ENCODE peak calls at places on chromosome 5, in four cellular contexts. G is NCI-H1694; K is stimulated activated CD4-positive, alpha-beta T cell treated with anti-CD3 and anti-CD28 coated beads, Interleukin-1b, Interleukin-23, amount 100 ng/mL, for 4 hours; O is astrocyte of the cerebellum. W is an unnamed sample.

GRCh38 chr5:16774806-16775205 is 158.0 kb upstream of the RETREG1 start:
- DNase-seq in O (no peak), G (no peak), K (no peak), W (no peak)

GRCh38 chr5:142512680-142513042 is 173.2 kb downstream of the FGF1 start:
- DNase-seq in G (no peak), O (no peak), K (no peak), W (peak; percentile 63)

GRCh38 chr5:177220576-177220975 is 82.9 kb downstream of the RAB24 start:
- DNase-seq in O (no peak), G (no peak), K (no peak), W (no peak)

GRCh38 chr5:40033411-40033810 is 608.6 kb upstream of the DAB2 start:
- DNase-seq in K (peak; percentile 3), G (no peak), O (no peak), W (no peak)

GRCh38 chr5:57613726-57614125 is 131.1 kb upstream of the ACTBL2 start:
- DNase-seq in G (no peak), K (no peak), O (no peak), W (no peak)

GRCh38 chr5:101260857-101261256 is 357.8 kb upstream of the ST8SIA4 start:
- DNase-seq in G (no peak), K (no peak), O (no peak), W (no peak)

GRCh38 chr5:170429014-170429413 is 39.8 kb upstream of the KCNMB1 start:
- DNase-seq in G (no peak), K (no peak), O (no peak), W (no peak)

GRCh38 chr5:139181835-139182452 is 16.2 kb downstream of the SIL1 start:
- DNase-seq in K (no peak), O (no peak), G (no peak), W (no peak)

GRCh38 chr5:31809037-31809910 is 170.3 kb downstream of the PDZD2 start:
- DNase-seq in G (peak; percentile 51), O (peak; percentile 66), K (no peak), W (peak; percentile 38)

GRCh38 chr5:71932131-71932635 is 175.1 kb upstream of the MAP1B start:
- DNase-seq in G (no peak), O (no peak), K (no peak), W (peak; percentile 2)

GRCh38 chr5:105632043-105632442 is 2038.7 kb downstream of the EFNA5 start:
- DNase-seq in G (no peak), K (no peak), O (no peak), W (no peak)

GRCh38 chr5:39461007-39461682 is 36.4 kb upstream of the DAB2 start:
- DNase-seq in K (no peak), G (no peak), O (no peak), W (no peak)

GRCh38 chr5:142474426-142474825 is 149.6 kb upstream of the SPRY4 start:
- DNase-seq in G (no peak), K (no peak), O (no peak), W (no peak)

GRCh38 chr5:131324311-131324710 is 60.5 kb downstream of the CDC42SE2 start:
- DNase-seq in O (no peak), K (no peak), G (no peak), W (no peak)

GRCh38 chr5:176796411-176796810 is 13.9 kb upstream of the UNC5A start:
- DNase-seq in G (no peak), O (no peak), K (no peak), W (no peak)

GRCh38 chr5:112933651-112934365 is 11.8 kb upstream of the REEP5 start:
- DNase-seq in G (no peak), K (no peak), O (no peak), W (no peak)

GRCh38 chr5:60883229-60883628 is 39.2 kb upstream of the ELOVL7 start:
- DNase-seq in K (no peak), O (no peak), G (peak; percentile 25), W (no peak)

GRCh38 chr5:78056901-78057514 is 237.5 kb downstream of the AP3B1 start:
- DNase-seq in G (peak; percentile 0), K (no peak), O (no peak), W (no peak)

GRCh38 chr5:142597546-142598337 is 88.1 kb downstream of the FGF1 start:
- DNase-seq in O (no peak), G (no peak), K (peak; percentile 5), W (peak; percentile 71)

W was measured in kidney epithelial cell.